ENCODE peak calls at places on chromosome 5, in eight cellular contexts. One of them, this sample, is unnamed.

GRCh38 chr5:179313849-179314521 is 31.3 kb downstream of the ADAMTS2 start:
- DNase-seq in HL-60: no peak
- DNase-seq in NB4: no peak
- DNase-seq in breast epithelium: peak
- DNase-seq in DND-41: no peak
- DNase-seq in A549: no peak
- DNase-seq in foreskin fibroblast: peak
- DNase-seq in endothelial cell: no peak
- DNase-seq in this sample: peak

GRCh38 chr5:34045996-34046395 is 3.0 kb upstream of the C1QTNF3 start:
- DNase-seq in HL-60: no peak
- DNase-seq in NB4: no peak
- DNase-seq in breast epithelium: no peak
- DNase-seq in DND-41: no peak
- DNase-seq in A549: peak
- DNase-seq in foreskin fibroblast: peak
- DNase-seq in endothelial cell: no peak
- DNase-seq in this sample: no peak

GRCh38 chr5:110054240-110054639 is 364.5 kb downstream of the MAN2A1 start:
- DNase-seq in HL-60: peak
- DNase-seq in NB4: peak
- DNase-seq in breast epithelium: peak
- DNase-seq in DND-41: peak
- DNase-seq in A549: peak
- DNase-seq in foreskin fibroblast: no peak
- DNase-seq in endothelial cell: peak
- DNase-seq in this sample: no peak

GRCh38 chr5:55680353-55680752 is 31.8 kb downstream of the SLC38A9 start:
- DNase-seq in HL-60: no peak
- DNase-seq in NB4: no peak
- DNase-seq in breast epithelium: no peak
- DNase-seq in DND-41: no peak
- DNase-seq in A549: no peak
- DNase-seq in foreskin fibroblast: no peak
- DNase-seq in endothelial cell: no peak
- DNase-seq in this sample: no peak

GRCh38 chr5:50923768-50924113 is 257.3 kb downstream of the PARP8 start:
- DNase-seq in HL-60: no peak
- DNase-seq in NB4: no peak
- DNase-seq in breast epithelium: no peak
- DNase-seq in DND-41: no peak
- DNase-seq in A549: no peak
- DNase-seq in foreskin fibroblast: no peak
- DNase-seq in endothelial cell: no peak
- DNase-seq in this sample: no peak

GRCh38 chr5:7321724-7322123 is 74.2 kb upstream of the ADCY2 start:
- DNase-seq in HL-60: no peak
- DNase-seq in NB4: no peak
- DNase-seq in breast epithelium: no peak
- DNase-seq in DND-41: no peak
- DNase-seq in A549: no peak
- DNase-seq in foreskin fibroblast: peak
- DNase-seq in endothelial cell: no peak
- DNase-seq in this sample: peak

GRCh38 chr5:87411586-87412416 is 929 bp downstream of the CCNH start:
- DNase-seq in HL-60: peak
- DNase-seq in NB4: peak
- DNase-seq in breast epithelium: peak
- DNase-seq in DND-41: peak
- DNase-seq in A549: peak
- DNase-seq in foreskin fibroblast: no peak
- DNase-seq in endothelial cell: peak
- DNase-seq in this sample: no peak

GRCh38 chr5:87787640-87788039 is 374.9 kb upstream of the CCNH start:
- DNase-seq in HL-60: no peak
- DNase-seq in NB4: no peak
- DNase-seq in breast epithelium: no peak
- DNase-seq in DND-41: no peak
- DNase-seq in A549: no peak
- DNase-seq in foreskin fibroblast: no peak
- DNase-seq in endothelial cell: no peak
- DNase-seq in this sample: no peak

GRCh38 chr5:64811050-64811640 is 42.4 kb downstream of the CWC27 start:
- DNase-seq in HL-60: no peak
- DNase-seq in NB4: peak
- DNase-seq in breast epithelium: no peak
- DNase-seq in DND-41: peak
- DNase-seq in A549: peak
- DNase-seq in foreskin fibroblast: peak
- DNase-seq in endothelial cell: peak
- DNase-seq in this sample: peak

GRCh38 chr5:96546120-96546519 is 113.1 kb upstream of the PCSK1 start:
- DNase-seq in HL-60: no peak
- DNase-seq in NB4: no peak
- DNase-seq in breast epithelium: no peak
- DNase-seq in DND-41: no peak
- DNase-seq in A549: no peak
- DNase-seq in foreskin fibroblast: no peak
- DNase-seq in endothelial cell: no peak
- DNase-seq in this sample: no peak

GRCh38 chr5:13932561-13932960 is 11.9 kb downstream of the DNAH5 start:
- DNase-seq in HL-60: no peak
- DNase-seq in NB4: no peak
- DNase-seq in breast epithelium: no peak
- DNase-seq in DND-41: no peak
- DNase-seq in A549: no peak
- DNase-seq in foreskin fibroblast: no peak
- DNase-seq in endothelial cell: no peak
- DNase-seq in this sample: no peak

GRCh38 chr5:92907914-92908606 is 673.0 kb downstream of the NR2F1-AS1 start:
- DNase-seq in HL-60: no peak
- DNase-seq in NB4: peak
- DNase-seq in breast epithelium: no peak
- DNase-seq in DND-41: no peak
- DNase-seq in A549: no peak
- DNase-seq in foreskin fibroblast: peak
- DNase-seq in endothelial cell: no peak
- DNase-seq in this sample: peak

DNA sequence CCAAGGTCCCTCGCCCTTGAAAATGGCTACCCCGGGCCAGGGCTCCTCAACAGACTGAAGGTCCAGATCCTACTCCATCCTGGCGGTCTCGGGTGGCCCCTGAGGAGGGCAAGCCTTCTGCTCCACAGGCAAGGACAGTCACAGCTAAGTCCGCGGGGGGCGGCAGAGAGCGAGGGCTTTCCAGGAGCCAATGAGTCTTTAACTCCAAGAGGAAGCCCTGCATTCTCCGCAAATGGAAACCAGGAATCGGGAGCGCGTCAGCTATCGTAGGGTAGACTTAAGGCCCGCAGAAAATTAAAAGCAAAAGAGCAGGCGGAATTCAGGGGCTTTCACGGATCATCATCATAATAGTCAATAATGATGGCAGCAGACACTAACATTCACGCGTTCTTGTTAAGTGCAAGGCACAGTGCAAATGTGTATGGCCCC is 87.8 kb upstream of the TNFAIP8 start:
- DNase-seq in HL-60: peak
- DNase-seq in NB4: peak
- DNase-seq in breast epithelium: peak
- DNase-seq in DND-41: peak
- DNase-seq in A549: peak
- DNase-seq in foreskin fibroblast: peak
- DNase-seq in endothelial cell: peak
- DNase-seq in this sample: peak
- TF ChIP-seq CTCF in HL-60: no peak
- TF ChIP-seq CTCF in NB4: peak
- TF ChIP-seq CTCF in breast epithelium: no peak
- TF ChIP-seq CTCF in DND-41: peak
- TF ChIP-seq CTCF in A549: no peak
- TF ChIP-seq CTCF in foreskin fibroblast: peak
- TF ChIP-seq CTCF in endothelial cell: peak
- TF ChIP-seq CTCF in this sample: peak

DNA sequence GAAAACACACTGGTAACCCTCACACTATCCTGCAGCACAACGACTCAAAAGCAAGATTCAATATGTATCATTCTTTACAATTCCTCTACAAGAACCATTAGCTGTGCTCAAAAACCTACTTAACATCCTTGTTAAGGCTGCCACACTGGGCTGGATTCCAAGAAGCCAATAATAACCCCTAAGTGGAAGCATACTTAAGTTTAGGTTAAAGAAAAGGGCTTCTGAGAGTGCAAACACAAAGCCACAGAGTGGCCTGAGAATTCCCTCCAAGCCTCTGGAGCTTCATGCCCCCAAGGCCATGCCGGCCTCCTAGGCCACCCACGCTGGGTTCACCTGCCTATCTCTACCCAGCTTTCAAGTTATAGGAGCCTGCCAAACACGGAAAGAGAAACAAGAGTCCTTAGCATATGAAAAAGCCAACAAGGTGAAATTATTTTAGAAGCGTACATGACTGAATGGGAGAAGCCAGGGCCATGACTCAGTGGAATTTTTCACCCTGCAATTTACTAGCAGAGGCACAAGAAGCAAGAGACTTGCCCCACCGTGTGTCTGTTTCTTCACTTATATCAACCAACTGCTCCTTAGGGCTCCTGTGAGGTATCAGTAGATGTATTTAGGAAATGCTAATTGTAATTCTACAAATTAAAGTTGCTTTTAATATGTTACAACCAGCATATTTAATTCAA is 293.0 kb downstream of the SPOCK1 start:
- DNase-seq in HL-60: no peak
- DNase-seq in NB4: no peak
- DNase-seq in breast epithelium: no peak
- DNase-seq in DND-41: no peak
- DNase-seq in A549: no peak
- DNase-seq in foreskin fibroblast: no peak
- DNase-seq in endothelial cell: no peak
- DNase-seq in this sample: no peak
- TF ChIP-seq CTCF in HL-60: no peak
- TF ChIP-seq CTCF in NB4: no peak
- TF ChIP-seq CTCF in breast epithelium: no peak
- TF ChIP-seq CTCF in DND-41: no peak
- TF ChIP-seq CTCF in A549: no peak
- TF ChIP-seq CTCF in foreskin fibroblast: no peak
- TF ChIP-seq CTCF in endothelial cell: no peak
- TF ChIP-seq CTCF in this sample: no peak

GRCh38 chr5:41822036-41822435 is 48.2 kb downstream of the OXCT1 start:
- DNase-seq in HL-60: no peak
- DNase-seq in NB4: no peak
- DNase-seq in breast epithelium: no peak
- DNase-seq in DND-41: no peak
- DNase-seq in A549: no peak
- DNase-seq in foreskin fibroblast: no peak
- DNase-seq in endothelial cell: no peak
- DNase-seq in this sample: no peak

GRCh38 chr5:41815663-41816062 is 54.6 kb downstream of the OXCT1 start:
- DNase-seq in HL-60: no peak
- DNase-seq in NB4: no peak
- DNase-seq in breast epithelium: no peak
- DNase-seq in DND-41: no peak
- DNase-seq in A549: no peak
- DNase-seq in foreskin fibroblast: no peak
- DNase-seq in endothelial cell: no peak
- DNase-seq in this sample: no peak

GRCh38 chr5:41817625-41818301 is 52.5 kb downstream of the OXCT1 start:
- DNase-seq in HL-60: no peak
- DNase-seq in NB4: no peak
- DNase-seq in breast epithelium: no peak
- DNase-seq in DND-41: no peak
- DNase-seq in A549: no peak
- DNase-seq in foreskin fibroblast: no peak
- DNase-seq in endothelial cell: no peak
- DNase-seq in this sample: no peak

GRCh38 chr5:41820150-41820549 is 50.1 kb downstream of the OXCT1 start:
- DNase-seq in HL-60: no peak
- DNase-seq in NB4: no peak
- DNase-seq in breast epithelium: no peak
- DNase-seq in DND-41: no peak
- DNase-seq in A549: no peak
- DNase-seq in foreskin fibroblast: no peak
- DNase-seq in endothelial cell: no peak
- DNase-seq in this sample: no peak

GRCh38 chr5:41821051-41821450 is 49.2 kb downstream of the OXCT1 start:
- DNase-seq in HL-60: no peak
- DNase-seq in NB4: no peak
- DNase-seq in breast epithelium: no peak
- DNase-seq in DND-41: no peak
- DNase-seq in A549: no peak
- DNase-seq in foreskin fibroblast: no peak
- DNase-seq in endothelial cell: no peak
- DNase-seq in this sample: no peak
- TF ChIP-seq CTCF in HL-60: no peak
- TF ChIP-seq CTCF in NB4: no peak
- TF ChIP-seq CTCF in breast epithelium: no peak
- TF ChIP-seq CTCF in DND-41: no peak
- TF ChIP-seq CTCF in A549: no peak
- TF ChIP-seq CTCF in foreskin fibroblast: no peak
- TF ChIP-seq CTCF in endothelial cell: no peak
- TF ChIP-seq CTCF in this sample: no peak

GRCh38 chr5:148543727-148544126 is 110.6 kb downstream of the HTR4 start:
- DNase-seq in HL-60: no peak
- DNase-seq in NB4: no peak
- DNase-seq in breast epithelium: no peak
- DNase-seq in DND-41: no peak
- DNase-seq in A549: no peak
- DNase-seq in foreskin fibroblast: peak
- DNase-seq in endothelial cell: no peak
- DNase-seq in this sample: no peak

GRCh38 chr5:148541054-148541835 is 113.1 kb downstream of the HTR4 start:
- DNase-seq in HL-60: no peak
- DNase-seq in NB4: no peak
- DNase-seq in breast epithelium: no peak
- DNase-seq in DND-41: no peak
- DNase-seq in A549: no peak
- DNase-seq in foreskin fibroblast: no peak
- DNase-seq in endothelial cell: no peak
- DNase-seq in this sample: no peak

GRCh38 chr5:148539851-148540250 is 114.5 kb downstream of the HTR4 start:
- DNase-seq in HL-60: no peak
- DNase-seq in NB4: no peak
- DNase-seq in breast epithelium: no peak
- DNase-seq in DND-41: no peak
- DNase-seq in A549: no peak
- DNase-seq in foreskin fibroblast: no peak
- DNase-seq in endothelial cell: no peak
- DNase-seq in this sample: no peak

GRCh38 chr5:148542812-148543211 is 111.5 kb downstream of the HTR4 start:
- DNase-seq in HL-60: no peak
- DNase-seq in NB4: peak
- DNase-seq in breast epithelium: no peak
- DNase-seq in DND-41: no peak
- DNase-seq in A549: no peak
- DNase-seq in foreskin fibroblast: peak
- DNase-seq in endothelial cell: no peak
- DNase-seq in this sample: peak

GRCh38 chr5:148540636-148541035 is 113.7 kb downstream of the HTR4 start:
- DNase-seq in HL-60: no peak
- DNase-seq in NB4: no peak
- DNase-seq in breast epithelium: no peak
- DNase-seq in DND-41: no peak
- DNase-seq in A549: no peak
- DNase-seq in foreskin fibroblast: peak
- DNase-seq in endothelial cell: no peak
- DNase-seq in this sample: no peak
- TF ChIP-seq CTCF in HL-60: no peak
- TF ChIP-seq CTCF in NB4: no peak
- TF ChIP-seq CTCF in breast epithelium: no peak
- TF ChIP-seq CTCF in DND-41: no peak
- TF ChIP-seq CTCF in A549: no peak
- TF ChIP-seq CTCF in foreskin fibroblast: no peak
- TF ChIP-seq CTCF in endothelial cell: no peak
- TF ChIP-seq CTCF in this sample: no peak

This sample was measured in AG09319.